ENCODE peak calls at places on chromosome 13, in nine cellular contexts. W, E, S, J, G, P, D, X and C are unnamed samples.

GRCh38 chr13:75373988-75374387 is 108.0 kb downstream of the TBC1D4 start:
- DNase-seq in J (no peak), P (no peak), W (no peak), G (no peak), E (no peak), S (peak; percentile 48), D (no peak), X (no peak), C (no peak)

GRCh38 chr13:20475927-20476691 is 49.5 kb downstream of the CRYL1 start:
- DNase-seq in E (no peak), S (no peak), G (no peak), W (no peak), P (no peak), X (no peak), D (no peak), J (no peak), C (peak; percentile 43)

GRCh38 chr13:73481265-73481664 is 422.5 kb downstream of the KLF5 start:
- DNase-seq in D (no peak), G (no peak), E (no peak), W (no peak), X (no peak), S (no peak), J (no peak), P (no peak), C (no peak)

GRCh38 chr13:89695343-89696257 is 1651.9 kb upstream of the MIR17HG start:
- DNase-seq in X (no peak), E (peak; percentile 34), P (no peak), J (peak; percentile 8), S (no peak), W (peak; percentile 45), D (no peak), G (peak; percentile 60), C (peak; percentile 61)

GRCh38 chr13:48222358-48223015 is 10.5 kb upstream of the ITM2B start:
- DNase-seq in X (peak; percentile 33), D (peak; percentile 62), P (no peak), W (no peak), S (peak; percentile 67), G (peak; percentile 81), J (peak; percentile 31), E (peak; percentile 76), C (peak; percentile 27)

GRCh38 chr13:44471686-44472085 is 98.1 kb downstream of the SERP2 start:
- DNase-seq in D (no peak), E (peak; percentile 31), X (no peak), W (no peak), G (peak; percentile 38), J (peak; percentile 26), S (no peak), P (no peak), C (peak; percentile 35)

GRCh38 chr13:22505489-22505888 is 675.3 kb upstream of the SGCG start:
- DNase-seq in W (no peak), P (no peak), G (peak; percentile 4), S (no peak), D (no peak), X (no peak), E (peak; percentile 19), J (peak; percentile 3), C (peak; percentile 62)

GRCh38 chr13:52399037-52399436 is 6.9 kb downstream of the THSD1 start:
- DNase-seq in S (no peak), D (no peak), E (no peak), W (no peak), G (peak; percentile 30), J (no peak), X (no peak), P (no peak), C (no peak)

GRCh38 chr13:27797228-27797624 is 4.9 kb downstream of the GSX1 start:
- DNase-seq in G (peak; percentile 39), J (peak; percentile 3), W (no peak), E (peak; percentile 19), S (no peak), P (no peak), X (no peak), D (no peak), C (no peak)
- TF ChIP-seq CTCF in G (peak; percentile 31), J (peak; percentile 19), W (no peak), E (peak; percentile 5), S (no peak), P (no peak), X (peak; percentile 20), D (no peak), C (peak; percentile 17)

DNA sequence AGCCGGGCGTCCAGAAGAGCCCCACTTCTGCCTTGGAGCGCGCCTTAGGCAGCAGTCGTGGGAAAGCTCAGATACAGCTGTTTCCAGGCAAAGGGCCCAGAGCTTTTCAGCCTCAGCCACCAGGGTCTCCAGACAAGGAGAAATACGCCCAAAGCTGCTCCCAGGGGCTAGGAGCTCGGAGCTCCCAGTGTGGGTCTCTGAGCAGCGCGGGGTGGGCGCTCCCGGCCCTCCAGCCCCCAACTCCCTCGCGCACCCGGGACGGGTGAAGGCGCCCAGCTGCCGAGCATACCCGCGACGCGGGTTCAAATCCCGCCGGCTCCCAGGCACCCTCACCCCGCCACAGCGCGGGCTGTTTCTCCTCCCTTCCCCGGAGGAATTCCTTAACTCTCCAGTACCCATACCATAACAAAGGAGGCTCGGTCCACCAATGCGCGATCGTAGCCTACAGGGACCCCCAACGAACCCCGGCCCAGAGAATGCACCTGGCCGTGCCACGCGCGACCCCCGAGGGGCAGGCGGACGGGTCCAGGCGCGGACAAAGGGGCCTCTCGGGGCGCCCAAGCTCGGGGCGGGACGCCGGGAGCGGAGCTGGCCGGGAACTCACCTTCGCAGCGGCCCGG is 507 bp downstream of the COL4A1 start:
- DNase-seq in E (peak; percentile 51), P (no peak), J (peak; percentile 54), S (no peak), D (peak; percentile 46), G (peak; percentile 65), X (no peak), W (no peak), C (no peak)
- H3K4me3 ChIP-seq in E (peak overlapping the region; percentile 77), P (peak overlapping the region; percentile 71), J (peak overlapping the region; percentile 83), S (peak overlapping the region; percentile 77), D (peak overlapping the region; percentile 78), G (peak overlapping the region; percentile 71), X (peak overlapping the region; percentile 97), W (no peak overlapping the region), C (peak overlapping the region; percentile 77)

GRCh38 chr13:42272115-42272756 is at the start of gene AKAP11:
- DNase-seq in X (peak; percentile 57), D (no peak), P (no peak), J (peak; percentile 35), S (peak; percentile 72), E (peak; percentile 46), G (peak; percentile 65), W (peak; percentile 44), C (peak; percentile 53)
- TF ChIP-seq CTCF in X (no peak), D (no peak), P (no peak), J (no peak), S (no peak), E (no peak), G (no peak), W (no peak), C (no peak)

DNA sequence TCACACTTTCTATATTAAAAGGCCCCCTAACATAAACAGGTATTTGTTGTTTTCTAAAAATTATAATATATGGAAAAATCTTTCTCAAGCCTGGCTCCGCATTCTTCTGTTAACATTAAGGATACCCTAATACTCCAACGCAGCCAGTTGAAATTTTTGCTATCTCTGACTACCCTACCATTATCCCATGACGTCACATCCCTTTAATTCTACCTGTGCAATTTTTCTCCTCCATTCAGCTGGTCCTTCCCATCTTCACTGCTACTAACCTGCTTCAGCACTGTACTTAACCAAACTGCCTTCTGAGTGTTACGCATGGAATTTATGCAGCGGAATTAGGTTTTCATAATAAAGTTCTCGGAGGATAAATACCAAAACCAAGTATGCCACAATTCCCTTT is 1.0 kb downstream of the MRPS31 start:
- DNase-seq in E (no peak), J (no peak), W (no peak), X (no peak), S (no peak), P (no peak), G (no peak), D (no peak), C (no peak)
- H3K4me3 ChIP-seq in E (peak overlapping the region; percentile 99), J (peak overlapping the region; percentile 99), W (peak overlapping the region; percentile 67), X (peak overlapping the region; percentile 66), S (peak overlapping the region; percentile 88), P (peak overlapping the region; percentile 75), G (peak overlapping the region; percentile 88), D (peak overlapping the region; percentile 86), C (peak overlapping the region; percentile 92)